ENCODE peak calls at places on chromosomes 12 and 14, in six cellular contexts. V, X, O, K, W and B are unnamed samples.

GRCh38 chr12:12705833-12706520 is 10.0 kb upstream of the GPR19 start:
- DNase-seq in V (no peak), X (no peak), O (no peak), K (no peak), W (no peak), B (no peak)

GRCh38 chr14:28577711-28578131 is 188.9 kb upstream of the FOXG1 start:
- DNase-seq in V (no peak), X (no peak), O (no peak), K (no peak), W (no peak), B (no peak)

GRCh38 chr12:90120627-90121026 is 412.0 kb upstream of the ATP2B1 start:
- DNase-seq in V (no peak), X (no peak), O (no peak), K (no peak), W (no peak), B (no peak)

GRCh38 chr12:68236421-68237059 is 10.9 kb upstream of the IL26 start:
- DNase-seq in V (no peak), X (no peak), O (no peak), K (peak), W (no peak), B (peak)

GRCh38 chr12:12941450-12942350 is 10.3 kb downstream of the GPRC5D start:
- DNase-seq in V (no peak), X (no peak), O (no peak), K (no peak), W (no peak), B (no peak)

GRCh38 chr14:52694761-52695480 is 437 bp downstream of the ERO1A start:
- DNase-seq in V (peak), X (no peak), O (no peak), K (peak), W (peak), B (peak)

GRCh38 chr14:53412819-53413664 is 259.9 kb upstream of the DDHD1 start:
- DNase-seq in V (no peak), X (no peak), O (no peak), K (peak), W (peak), B (no peak)

GRCh38 chr12:58833844-58834243 is 86.5 kb downstream of the LRIG3 start:
- DNase-seq in V (no peak), X (no peak), O (no peak), K (no peak), W (no peak), B (no peak)

GRCh38 chr14:103743691-103744090 is 28.1 kb downstream of the ZFYVE21 start:
- DNase-seq in V (no peak), X (no peak), O (no peak), K (no peak), W (no peak), B (no peak)

GRCh38 chr12:104381721-104382480 is 74.8 kb upstream of the CHST11 start:
- DNase-seq in V (peak), X (peak), O (peak), K (peak), W (peak), B (peak)

GRCh38 chr12:85708775-85709174 is 127.4 kb downstream of the RASSF9 start:
- DNase-seq in V (no peak), X (no peak), O (no peak), K (no peak), W (no peak), B (no peak)

GRCh38 chr14:95044463-95045254 is 112.7 kb downstream of the DICER1 start:
- DNase-seq in V (peak), X (no peak), O (no peak), K (no peak), W (no peak), B (no peak)

GRCh38 chr12:46964496-46965098 is 114.8 kb upstream of the PCED1B start:
- DNase-seq in V (no peak), X (peak), O (no peak), K (no peak), W (no peak), B (no peak)

GRCh38 chr12:122366685-122367475 is 55.6 kb downstream of the CLIP1 start:
- DNase-seq in V (peak), X (peak), O (peak), K (peak), W (no peak), B (no peak)

GRCh38 chr12:132154341-132154761 is 10.1 kb downstream of the NOC4L start:
- DNase-seq in V (no peak), X (no peak), O (no peak), K (peak), W (no peak), B (no peak)

GRCh38 chr12:132154941-132155770 is 10.9 kb downstream of the NOC4L start:
- DNase-seq in V (no peak), X (no peak), O (no peak), K (no peak), W (no peak), B (no peak)

GRCh38 chr12:132152411-132152821 is 8.2 kb downstream of the NOC4L start:
- DNase-seq in V (no peak), X (no peak), O (no peak), K (no peak), W (no peak), B (no peak)

GRCh38 chr12:132152921-132153321 is 8.7 kb downstream of the NOC4L start:
- DNase-seq in V (no peak), X (no peak), O (no peak), K (no peak), W (no peak), B (no peak)

GRCh38 chr12:132153501-132154340 is 9.5 kb downstream of the NOC4L start:
- DNase-seq in V (peak), X (peak), O (no peak), K (peak), W (peak), B (peak)
- H3K9ac ChIP-seq in V (peak), X (peak), O (no peak), K (peak), W (no peak), B (no peak)

GRCh38 chr14:68793734-68794129 is 865 bp upstream of the ZFP36L1 start:
- DNase-seq in V (peak), X (no peak), O (no peak), K (no peak), W (no peak), B (no peak)
- TF ChIP-seq YY1 in V (no peak), X (no peak), O (no peak), K (no peak), W (no peak), B (no peak)

GRCh38 chr12:108690799-108691153 is 40.5 kb downstream of the CORO1C start:
- DNase-seq in V (no peak), X (no peak), O (no peak), K (no peak), W (no peak), B (no peak)
- H3K9ac ChIP-seq in V (peak), X (no peak), O (peak), K (peak), W (peak), B (peak)

GRCh38 chr12:572532-572899 is 90.7 kb downstream of the NINJ2 start:
- DNase-seq in V (no peak), X (no peak), O (peak), K (peak), W (no peak), B (no peak)
- TF ChIP-seq YY1 in V (no peak), X (no peak), O (no peak), K (no peak), W (no peak), B (no peak)

DNA sequence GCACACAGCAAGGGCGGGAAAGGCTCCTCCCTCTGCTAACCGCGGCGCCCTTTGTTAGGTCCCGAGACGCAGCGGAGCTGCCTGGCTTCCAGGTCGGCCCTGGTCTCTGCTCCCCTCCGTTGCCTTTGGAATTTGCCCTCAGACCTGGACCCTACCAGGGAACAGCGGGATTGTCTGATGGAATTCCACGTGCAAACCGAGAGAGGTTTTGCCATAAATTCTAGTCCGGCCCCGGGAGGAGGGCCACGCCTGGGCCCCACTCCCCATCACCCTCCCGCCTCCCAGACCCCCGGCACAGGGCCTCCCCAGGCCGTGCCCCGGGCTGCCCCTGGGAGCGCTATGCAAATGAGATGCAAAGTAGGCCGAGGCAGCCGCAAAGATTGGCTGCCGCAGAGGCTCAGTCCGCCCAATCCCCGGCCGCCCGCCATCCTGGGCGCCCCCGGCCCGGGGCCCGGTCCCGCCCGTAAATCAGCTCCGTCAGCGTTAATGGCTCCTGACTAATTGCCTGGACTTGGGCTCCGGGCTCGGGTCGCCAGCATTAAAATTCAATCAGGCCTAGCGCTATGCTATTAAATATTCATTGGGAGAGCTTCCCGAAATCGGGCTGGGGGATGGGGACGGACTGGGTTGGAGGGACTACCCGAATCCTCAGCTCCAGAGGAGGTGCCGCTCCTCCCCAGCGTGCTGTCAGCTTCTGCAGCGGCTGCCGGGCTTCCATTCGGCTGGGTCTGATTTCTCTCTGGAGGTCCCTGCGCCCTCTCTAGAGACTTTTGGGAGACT is 15.6 kb upstream of the FIGNL2 start:
- DNase-seq in V (peak), X (peak), O (no peak), K (peak), W (peak), B (no peak)
- H3K9ac ChIP-seq in V (no peak), X (peak), O (no peak), K (no peak), W (no peak), B (no peak)